ENCODE peak calls at places on chromosome 2, in four cellular contexts. A, O, K and P are unnamed samples.

GRCh38 chr2:238864207-238865014 is 16.5 kb downstream of the TWIST2 start:
- DNase-seq in A (no peak), O (peak; percentile 76), K (no peak), P (no peak)

GRCh38 chr2:101850991-101851390 is 140.8 kb upstream of the IL1R2 start:
- DNase-seq in A (no peak), O (no peak), K (no peak), P (no peak)

GRCh38 chr2:41966431-41966893 is 81.4 kb upstream of the PKDCC start:
- DNase-seq in A (no peak), O (peak; percentile 86), K (peak; percentile 33), P (no peak)

GRCh38 chr2:11717623-11718022 is 28.8 kb upstream of the LPIN1 start:
- DNase-seq in A (no peak), O (no peak), K (no peak), P (no peak)

GRCh38 chr2:45690223-45690622 is 38.7 kb downstream of the PRKCE start:
- DNase-seq in A (no peak), O (no peak), K (no peak), P (no peak)

GRCh38 chr2:127157651-127158460 is 50.9 kb upstream of the BIN1 start:
- DNase-seq in A (no peak), O (no peak), K (no peak), P (peak; percentile 24)

GRCh38 chr2:19114754-19115231 is 243.6 kb downstream of the OSR1 start:
- DNase-seq in A (no peak), O (peak; percentile 27), K (no peak), P (no peak)

GRCh38 chr2:234488913-234489451 is 7.9 kb downstream of the ARL4C start:
- DNase-seq in A (no peak), O (no peak), K (no peak), P (no peak)

GRCh38 chr2:126634273-126634861 is 21.6 kb upstream of the GYPC start:
- DNase-seq in A (peak; percentile 27), O (no peak), K (no peak), P (no peak)

GRCh38 chr2:11659866-11660265 is 10.1 kb downstream of the NTSR2 start:
- DNase-seq in A (no peak), O (no peak), K (no peak), P (no peak)

GRCh38 chr2:19035238-19035637 is 323.2 kb downstream of the OSR1 start:
- DNase-seq in A (no peak), O (peak; percentile 20), K (no peak), P (no peak)

GRCh38 chr2:104286806-104287205 is 567.1 kb upstream of the POU3F3 start:
- DNase-seq in A (no peak), O (no peak), K (no peak), P (no peak)